ENCODE peak calls at places on chromosomes 13 and 19, in seven cellular contexts. F is neuronal stem cell, G is mesendoderm, J is mesenchymal stem cell, P is H9, S is H1, A is trophoblast cell. V is an unnamed sample.

GRCh38 chr13:100336795-100337516 is 248.1 kb downstream of the PCCA start:
- DNase-seq in G (peak; percentile 54), J (no peak), P (no peak), A (no peak), F (no peak), S (no peak), V (no peak)

GRCh38 chr19:47086280-47086679 is 27.3 kb downstream of the ZC3H4 start:
- DNase-seq in G (no peak), A (no peak), J (no peak), P (no peak), S (no peak), F (no peak), V (no peak)

GRCh38 chr19:1501200-1501595 is 10.2 kb downstream of the REEP6 start:
- DNase-seq in J (no peak), S (no peak), G (no peak), F (no peak), A (no peak), P (no peak), V (no peak)

GRCh38 chr19:27775395-27775794 is 1437.6 kb downstream of the UQCRFS1 start:
- DNase-seq in J (no peak), P (peak; percentile 16), A (no peak), F (no peak), G (peak; percentile 30), S (no peak), V (no peak)

GRCh38 chr13:77563110-77563509 is 27.6 kb downstream of the SCEL start:
- DNase-seq in A (peak; percentile 18), P (no peak), J (peak; percentile 37), G (no peak), S (no peak), F (no peak), V (peak; percentile 17)

GRCh38 chr13:94269557-94269956 is 209.9 kb downstream of the DCT start:
- DNase-seq in A (no peak), J (no peak), G (no peak), S (no peak), F (no peak), P (no peak), V (no peak)

GRCh38 chr19:3162418-3163229 is 15.9 kb upstream of the S1PR4 start:
- DNase-seq in G (peak; percentile 51), J (peak; percentile 32), A (peak; percentile 26), F (no peak), P (no peak), S (no peak), V (no peak)

GRCh38 chr19:38977445-38978314 is 2.1 kb upstream of the FBXO17 start:
- DNase-seq in P (no peak), A (no peak), G (no peak), F (no peak), J (peak; percentile 67), S (no peak), V (peak; percentile 50)

GRCh38 chr13:24080134-24080533 is 80.4 kb upstream of the SPATA13 start:
- DNase-seq in A (no peak), F (no peak), S (no peak), P (no peak), J (no peak), G (no peak), V (no peak)

GRCh38 chr19:16324384-16325160 is at the start of gene KLF2:
- DNase-seq in J (peak; percentile 92), P (peak; percentile 71), S (peak; percentile 75), G (peak; percentile 82), F (peak; percentile 78), A (peak; percentile 94), V (peak; percentile 90)

GRCh38 chr13:72586519-72586918 is 140.9 kb downstream of the MZT1 start:
- DNase-seq in G (no peak), P (no peak), S (no peak), F (no peak), J (no peak), A (no peak), V (no peak)

GRCh38 chr19:49362926-49363264 is 679 bp upstream of the TEAD2 start:
- DNase-seq in G (no peak), A (peak; percentile 49), S (no peak), J (no peak), P (no peak), F (peak; percentile 45), V (peak; percentile 45)

GRCh38 chr13:80306573-80306972 is 34.4 kb downstream of the SPRY2 start:
- DNase-seq in J (no peak), F (no peak), A (no peak), S (no peak), P (no peak), G (no peak), V (no peak)

GRCh38 chr19:18046066-18046718 is 38.2 kb downstream of the ARRDC2 start:
- DNase-seq in J (peak; percentile 85), S (no peak), F (no peak), G (peak; percentile 18), A (peak; percentile 30), P (no peak), V (peak; percentile 82)

GRCh38 chr13:91684746-91685145 is 286.3 kb downstream of the GPC5 start:
- DNase-seq in F (no peak), P (no peak), S (no peak), G (no peak), A (no peak), J (no peak), V (no peak)

GRCh38 chr19:51387924-51388389 is at the start of gene LIM2:
- DNase-seq in S (no peak), G (no peak), J (no peak), F (peak; percentile 60), P (no peak), A (no peak), V (no peak)

GRCh38 chr19:41298327-41298964 is 11.5 kb upstream of the CCDC97 start:
- DNase-seq in G (peak; percentile 80), F (no peak), A (peak; percentile 98), J (peak; percentile 99), S (no peak), P (no peak), V (peak; percentile 82)

DNA sequence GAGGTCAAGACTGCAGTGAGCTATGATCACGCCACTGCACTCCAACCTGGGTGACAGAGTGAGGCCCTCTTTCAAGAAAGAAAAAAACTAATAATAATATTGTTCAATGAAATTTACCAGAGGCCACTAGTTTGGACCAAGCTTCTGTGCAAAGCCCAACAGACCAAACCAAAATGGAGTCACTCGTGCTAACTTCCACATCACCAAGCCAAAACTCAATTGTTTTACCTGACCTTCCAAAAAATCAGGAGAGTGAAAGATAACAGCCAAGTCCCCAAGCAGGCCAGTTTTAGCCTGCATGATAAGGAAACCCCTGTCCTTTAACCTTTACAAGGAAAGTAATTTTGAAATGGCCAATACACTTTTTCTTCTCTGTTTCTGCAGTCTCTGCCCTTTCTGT is 20.0 kb downstream of the LYPD3 start:
- DNase-seq in G (no peak), J (no peak), S (no peak), F (no peak), P (no peak), A (no peak), V (no peak)
- H2AK5ac ChIP-seq in G (no peak overlapping the region), J (no peak overlapping the region), S (no peak overlapping the region), F (no peak overlapping the region), P (no peak overlapping the region), A (no peak overlapping the region), V (no peak overlapping the region)

DNA sequence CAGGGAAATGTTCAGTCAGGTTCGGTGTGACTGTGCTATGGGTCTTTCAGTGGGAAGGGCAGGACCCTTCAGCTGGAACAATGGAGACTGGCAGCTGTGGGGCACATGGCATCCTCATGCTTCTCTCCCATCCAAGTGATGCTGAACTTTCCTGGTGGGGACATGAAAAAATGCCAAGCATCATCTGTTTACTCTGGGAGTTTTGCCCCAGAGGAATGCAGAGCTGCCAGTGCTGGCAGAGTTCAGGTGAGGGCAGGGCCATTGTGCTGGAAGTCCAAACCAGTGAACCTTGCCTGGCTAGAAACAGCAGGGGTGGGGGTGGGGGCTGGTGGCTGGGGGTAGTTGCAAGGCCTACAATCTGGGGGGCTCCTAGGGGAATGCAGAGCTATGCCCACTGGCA is 1320.6 kb downstream of the PCDH9 start:
- DNase-seq in P (no peak), G (no peak), F (no peak), J (no peak), S (no peak), A (no peak), V (no peak)
- H2AK5ac ChIP-seq in P (no peak overlapping the region), G (no peak overlapping the region), F (no peak overlapping the region), J (no peak overlapping the region), S (no peak overlapping the region), A (no peak overlapping the region), V (no peak overlapping the region)

GRCh38 chr19:14978377-14978776 is 1.3 kb downstream of the SLC1A6 start:
- DNase-seq in F (no peak), G (no peak), J (no peak), S (no peak), A (peak; percentile 41), P (no peak), V (no peak)
- H2AK5ac ChIP-seq in F (no peak overlapping the region), G (no peak overlapping the region), J (no peak overlapping the region), S (no peak overlapping the region), A (no peak overlapping the region), P (no peak overlapping the region), V (no peak overlapping the region)

GRCh38 chr19:55641376-55642152 is 762 bp downstream of the ZNF580 start:
- DNase-seq in S (no peak), P (no peak), J (peak; percentile 60), F (no peak), G (peak; percentile 48), A (no peak), V (peak; percentile 18)
- H2AK5ac ChIP-seq in S (no peak overlapping the region), P (no peak overlapping the region), J (peak overlapping the region; percentile 88), F (peak overlapping the region; percentile 93), G (peak overlapping the region; percentile 92), A (peak overlapping the region; percentile 45), V (peak overlapping the region; percentile 79)

GRCh38 chr13:88586263-88586662 is 915.1 kb downstream of the SLITRK5 start:
- DNase-seq in F (no peak), A (no peak), S (no peak), G (peak; percentile 40), P (no peak), J (peak; percentile 11), V (no peak)
- H2AK5ac ChIP-seq in F (no peak overlapping the region), A (no peak overlapping the region), S (no peak overlapping the region), G (no peak overlapping the region), P (no peak overlapping the region), J (no peak overlapping the region), V (no peak overlapping the region)

DNA sequence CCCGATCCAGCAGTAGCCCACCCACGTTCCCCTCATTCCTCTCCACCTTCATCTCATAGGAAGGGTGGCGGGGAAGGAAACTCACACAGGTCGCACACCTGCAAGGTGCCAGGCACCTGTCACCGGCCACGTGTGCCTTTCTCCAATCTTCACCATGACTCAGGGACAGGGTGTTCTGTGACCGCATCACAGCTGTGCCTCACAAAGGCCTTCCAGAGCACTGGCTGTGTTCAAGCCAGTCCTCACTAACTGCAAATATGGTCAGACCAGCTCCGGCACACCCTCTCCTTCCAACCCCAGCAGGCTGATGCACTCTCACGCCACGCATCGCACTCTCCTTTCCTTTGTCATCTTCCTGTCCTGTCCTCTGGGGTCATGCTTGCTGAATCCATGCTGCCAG is 415.9 kb downstream of the IRS2 start:
- DNase-seq in J (no peak), F (no peak), S (no peak), G (no peak), A (no peak), P (no peak), V (no peak)
- H2AK5ac ChIP-seq in J (no peak overlapping the region), F (peak overlapping the region; percentile 23), S (no peak overlapping the region), G (no peak overlapping the region), A (no peak overlapping the region), P (no peak overlapping the region), V (peak overlapping the region; percentile 31)